ENCODE peak calls at places on chromosome 18, in eight cellular contexts. L is breast epithelium, U is frontal cortex, E is posterior vena cava, F is NCI-H69, C is GM12865, Y is GM03348, D is GM04504. K is an unnamed sample.

GRCh38 chr18:58132595-58133191 is 88.7 kb downstream of the NEDD4L start:
- DNase-seq in F (no peak), C (no peak), U (no peak), Y (peak; percentile 16), E (no peak), L (no peak), D (peak; percentile 6), K (no peak)

GRCh38 chr18:23532848-23533247 is 29.5 kb downstream of the RMC1 start:
- DNase-seq in F (no peak), Y (no peak), D (no peak), U (no peak), L (no peak), C (no peak), E (no peak), K (no peak)

GRCh38 chr18:45688113-45688512 is 35.9 kb upstream of the SLC14A1 start:
- DNase-seq in Y (no peak), C (no peak), D (no peak), U (no peak), L (no peak), E (no peak), F (peak; percentile 47), K (no peak)

GRCh38 chr18:57856128-57856527 is 53.0 kb upstream of the ATP8B1 start:
- DNase-seq in C (no peak), U (no peak), E (no peak), F (no peak), D (no peak), L (no peak), Y (no peak), K (no peak)

GRCh38 chr18:12838178-12838634 is 45.8 kb downstream of the PTPN2 start:
- DNase-seq in Y (peak; percentile 89), E (no peak), D (peak; percentile 78), U (no peak), C (peak; percentile 50), F (peak; percentile 69), L (no peak), K (peak; percentile 92)

GRCh38 chr18:48104703-48105102 is 174.2 kb upstream of the SMAD2 start:
- DNase-seq in E (no peak), D (no peak), L (no peak), U (no peak), C (no peak), F (peak; percentile 68), Y (no peak), K (no peak)

GRCh38 chr18:66316708-66317107 is 287.2 kb downstream of the CDH19 start:
- DNase-seq in U (no peak), F (no peak), L (no peak), E (no peak), Y (no peak), D (no peak), C (no peak), K (no peak)

GRCh38 chr18:35616664-35617423 is 35.3 kb downstream of the GALNT1 start:
- DNase-seq in U (no peak), Y (peak; percentile 23), L (no peak), F (peak; percentile 82), C (peak; percentile 92), D (peak; percentile 26), E (peak; percentile 81), K (peak; percentile 94)

GRCh38 chr18:63301458-63301857 is 18.1 kb downstream of the BCL2 start:
- DNase-seq in D (no peak), C (no peak), Y (no peak), F (no peak), U (no peak), E (peak; percentile 87), L (no peak), K (no peak)

GRCh38 chr18:45328762-45329161 is 286.5 kb upstream of the SLC14A2 start:
- DNase-seq in F (no peak), C (no peak), D (no peak), L (no peak), U (no peak), E (no peak), Y (peak; percentile 56), K (no peak)

GRCh38 chr18:13223341-13224148 is 5.0 kb downstream of the LDLRAD4 start:
- DNase-seq in F (peak; percentile 93), C (no peak), D (no peak), L (peak; percentile 70), Y (no peak), U (no peak), E (peak; percentile 76), K (no peak)

GRCh38 chr18:62044490-62045000 is 142.3 kb downstream of the PIGN start:
- DNase-seq in E (no peak), L (no peak), Y (no peak), C (no peak), U (no peak), F (peak; percentile 67), D (no peak), K (no peak)

GRCh38 chr18:74819433-74820059 is 221.9 kb downstream of the ZNF407 start:
- DNase-seq in U (no peak), F (peak; percentile 75), C (peak; percentile 31), L (no peak), E (no peak), D (no peak), Y (no peak), K (no peak)

GRCh38 chr18:45167109-45167551 is 448.1 kb upstream of the SLC14A2 start:
- DNase-seq in D (peak; percentile 76), Y (no peak), U (no peak), E (no peak), F (no peak), L (no peak), C (peak; percentile 33), K (peak; percentile 91)

GRCh38 chr18:21433436-21433835 is 167.1 kb downstream of the ESCO1 start:
- DNase-seq in L (no peak), F (no peak), C (no peak), U (no peak), Y (no peak), E (no peak), D (no peak), K (peak; percentile 44)

GRCh38 chr18:68426731-68427315 is 288.1 kb downstream of the TMX3 start:
- DNase-seq in D (no peak), Y (no peak), E (no peak), F (no peak), U (no peak), C (no peak), L (no peak), K (no peak)

GRCh38 chr18:44680271-44681038 is at the start of gene SETBP1:
- DNase-seq in Y (peak; percentile 82), C (peak; percentile 65), F (peak; percentile 99), E (peak; percentile 93), L (peak; percentile 67), U (peak; percentile 48), D (no peak), K (peak; percentile 80)

GRCh38 chr18:2883137-2883671 is 36.4 kb downstream of the EMILIN2 start:
- DNase-seq in U (no peak), C (peak; percentile 58), D (no peak), L (no peak), Y (no peak), F (no peak), E (no peak), K (no peak)

GRCh38 chr18:79956276-79956675 is 4.8 kb upstream of the SLC66A2 start:
- DNase-seq in L (no peak), F (no peak), U (no peak), C (no peak), D (no peak), E (peak; percentile 19), Y (no peak), K (no peak)

GRCh38 chr18:61825386-61825785 is 67.4 kb downstream of the RNF152 start:
- DNase-seq in D (peak; percentile 10), C (no peak), E (no peak), L (no peak), F (no peak), U (no peak), Y (peak; percentile 53), K (peak; percentile 64)

GRCh38 chr18:49081511-49082146 is 130.9 kb upstream of the SMAD7 start:
- DNase-seq in C (peak; percentile 30), U (no peak), Y (no peak), D (no peak), L (no peak), E (no peak), F (no peak), K (no peak)

GRCh38 chr18:27143580-27144287 is 41.4 kb downstream of the CHST9 start:
- DNase-seq in D (no peak), E (no peak), C (no peak), U (no peak), Y (no peak), F (peak; percentile 80), L (no peak), K (peak; percentile 68)

GRCh38 chr18:26574958-26575864 is 26.9 kb upstream of the KCTD1 start:
- DNase-seq in U (no peak), D (peak; percentile 38), C (peak; percentile 19), Y (peak; percentile 68), F (peak; percentile 68), L (peak; percentile 60), E (peak; percentile 86), K (peak; percentile 73)

GRCh38 chr18:9025104-9025838 is 77.2 kb upstream of the NDUFV2 start:
- DNase-seq in Y (peak; percentile 53), C (no peak), U (no peak), D (peak; percentile 45), E (no peak), F (peak; percentile 61), L (no peak), K (peak; percentile 80)

GRCh38 chr18:76494181-76494540 is 881 bp downstream of the ZNF516 start:
- DNase-seq in E (peak; percentile 82), L (no peak), U (no peak), D (no peak), F (peak; percentile 83), Y (peak; percentile 54), C (peak; percentile 38), K (peak; percentile 18)

GRCh38 chr18:79507546-79508480 is 112.1 kb downstream of the NFATC1 start:
- DNase-seq in E (peak; percentile 95), U (peak; percentile 76), C (no peak), L (peak; percentile 59), D (peak; percentile 30), Y (peak; percentile 94), F (peak; percentile 17), K (peak; percentile 12)

GRCh38 chr18:40851014-40851429 is 1104.0 kb upstream of the PIK3C3 start:
- DNase-seq in E (no peak), F (peak; percentile 71), D (no peak), L (no peak), Y (no peak), C (no peak), U (no peak), K (peak; percentile 90)

GRCh38 chr18:34760444-34760843 is 50.3 kb downstream of the DTNA start:
- DNase-seq in E (no peak), F (no peak), U (no peak), C (no peak), L (no peak), D (no peak), Y (no peak), K (no peak)

GRCh38 chr18:2406544-2406943 is 164.8 kb downstream of the METTL4 start:
- DNase-seq in E (no peak), D (peak; percentile 57), L (no peak), F (no peak), Y (peak; percentile 13), U (no peak), C (no peak), K (peak; percentile 89)

GRCh38 chr18:54232485-54233227 is 8.2 kb upstream of the MBD2 start:
- DNase-seq in L (no peak), F (peak; percentile 72), D (no peak), E (no peak), U (no peak), Y (no peak), C (no peak), K (no peak)